ENCODE peak calls at places on chromosomes 13 and 19, in eight cellular contexts. E, D, X, F, R, S, P and L are unnamed samples.

GRCh38 chr13:98900442-98900841 is 77.4 kb downstream of the DOCK9 start:
- DNase-seq in E (no peak), D (no peak), X (no peak), F (peak), R (no peak), S (no peak), P (no peak), L (no peak)

GRCh38 chr13:46905249-46905648 is 8.4 kb upstream of the HTR2A start:
- DNase-seq in E (no peak), D (no peak), X (no peak), F (peak), R (no peak), S (no peak), P (no peak), L (no peak)

GRCh38 chr13:98449273-98449672 is 127.6 kb downstream of the STK24 start:
- DNase-seq in E (no peak), D (no peak), X (no peak), F (no peak), R (no peak), S (no peak), P (no peak), L (no peak)

GRCh38 chr13:31274345-31274870 is 74.6 kb downstream of the B3GLCT start:
- DNase-seq in E (no peak), D (no peak), X (no peak), F (no peak), R (peak), S (no peak), P (peak), L (no peak)

GRCh38 chr19:947707-948533 is 22.1 kb downstream of the ARID3A start:
- DNase-seq in E (no peak), D (no peak), X (no peak), F (no peak), R (no peak), S (no peak), P (peak), L (peak)

GRCh38 chr19:9309974-9310446 is 372 bp upstream of the ZNF699 start:
- DNase-seq in E (no peak), D (no peak), X (peak), F (peak), R (peak), S (no peak), P (peak), L (peak)

GRCh38 chr13:99385940-99386339 is 78.7 kb upstream of the GPR183 start:
- DNase-seq in E (no peak), D (no peak), X (no peak), F (no peak), R (no peak), S (no peak), P (no peak), L (no peak)

GRCh38 chr13:92806215-92806614 is 420.4 kb upstream of the GPC6 start:
- DNase-seq in E (no peak), D (no peak), X (no peak), F (peak), R (no peak), S (no peak), P (no peak), L (no peak)

GRCh38 chr13:49112782-49113525 is 107.2 kb upstream of the MLNR start:
- DNase-seq in E (no peak), D (no peak), X (no peak), F (no peak), R (no peak), S (no peak), P (no peak), L (no peak)

GRCh38 chr13:102267191-102267590 is 134.7 kb downstream of the FGF14 start:
- DNase-seq in E (no peak), D (no peak), X (no peak), F (no peak), R (no peak), S (no peak), P (no peak), L (no peak)

GRCh38 chr19:34432797-34433196 is 4.6 kb downstream of the UBA2 start:
- DNase-seq in E (no peak), D (no peak), X (no peak), F (no peak), R (no peak), S (no peak), P (peak), L (peak)

GRCh38 chr19:29804493-29804892 is 7.3 kb upstream of the CCNE1 start:
- DNase-seq in E (no peak), D (peak), X (no peak), F (no peak), R (no peak), S (no peak), P (no peak), L (no peak)

GRCh38 chr13:27569405-27569804 is 50.9 kb downstream of the LNX2 start:
- DNase-seq in E (no peak), D (no peak), X (no peak), F (no peak), R (no peak), S (no peak), P (no peak), L (no peak)

GRCh38 chr13:99305180-99305965 is 1.8 kb downstream of the GPR183 start:
- DNase-seq in E (no peak), D (no peak), X (no peak), F (no peak), R (no peak), S (no peak), P (no peak), L (no peak)

GRCh38 chr19:18443406-18443805 is 5.5 kb upstream of the ISYNA1 start:
- DNase-seq in E (no peak), D (no peak), X (no peak), F (no peak), R (no peak), S (no peak), P (no peak), L (no peak)

GRCh38 chr19:40556953-40557530 is 19.6 kb upstream of the SHKBP1 start:
- DNase-seq in E (no peak), D (no peak), X (no peak), F (no peak), R (no peak), S (no peak), P (no peak), L (no peak)

GRCh38 chr13:60453490-60453889 is 56.5 kb downstream of the TDRD3 start:
- DNase-seq in E (no peak), D (no peak), X (no peak), F (peak), R (no peak), S (no peak), P (no peak), L (no peak)

GRCh38 chr13:80256352-80256932 is 84.5 kb downstream of the SPRY2 start:
- DNase-seq in E (no peak), D (no peak), X (no peak), F (no peak), R (no peak), S (no peak), P (no peak), L (no peak)

GRCh38 chr13:110317093-110317492 is 10.0 kb downstream of the COL4A2 start:
- DNase-seq in E (no peak), D (no peak), X (no peak), F (no peak), R (no peak), S (no peak), P (no peak), L (no peak)

GRCh38 chr19:30670562-30671513 is 298.7 kb downstream of the ZNF536 start:
- DNase-seq in E (no peak), D (no peak), X (no peak), F (no peak), R (no peak), S (no peak), P (no peak), L (no peak)

GRCh38 chr13:112722433-112723250 is 32.8 kb downstream of the ATP11A start:
- DNase-seq in E (no peak), D (no peak), X (no peak), F (peak), R (peak), S (no peak), P (peak), L (peak)

GRCh38 chr19:45305007-45305406 is 17.7 kb downstream of the CKM start:
- DNase-seq in E (no peak), D (no peak), X (no peak), F (no peak), R (no peak), S (no peak), P (no peak), L (no peak)

GRCh38 chr13:87234981-87235380 is 436.2 kb upstream of the SLITRK5 start:
- DNase-seq in E (no peak), D (no peak), X (no peak), F (peak), R (no peak), S (no peak), P (no peak), L (no peak)

GRCh38 chr19:5536337-5536894 is 31.3 kb downstream of the TINCR start:
- DNase-seq in E (no peak), D (no peak), X (no peak), F (peak), R (peak), S (no peak), P (peak), L (peak)

GRCh38 chr13:39910833-39911232 is 255.4 kb downstream of the COG6 start:
- DNase-seq in E (no peak), D (no peak), X (no peak), F (no peak), R (peak), S (no peak), P (peak), L (no peak)

GRCh38 chr19:42606660-42607351 is 12.1 kb upstream of the CEACAM8 start:
- DNase-seq in E (peak), D (peak), X (no peak), F (peak), R (peak), S (no peak), P (peak), L (peak)

GRCh38 chr19:47253467-47253881 is 2.9 kb upstream of the CCDC9 start:
- DNase-seq in E (no peak), D (no peak), X (no peak), F (peak), R (no peak), S (no peak), P (no peak), L (no peak)

GRCh38 chr13:100588350-100589177 is at the start of gene GGACT:
- DNase-seq in E (peak), D (peak), X (peak), F (peak), R (peak), S (no peak), P (peak), L (peak)

GRCh38 chr19:38004505-38005223 is 97.7 kb downstream of the SIPA1L3 start:
- DNase-seq in E (no peak), D (no peak), X (peak), F (peak), R (peak), S (peak), P (peak), L (peak)

GRCh38 chr13:52707375-52707774 is 32.2 kb downstream of the CNMD start:
- DNase-seq in E (no peak), D (no peak), X (no peak), F (no peak), R (no peak), S (no peak), P (no peak), L (no peak)

GRCh38 chr19:51524661-51525264 is 6.7 kb downstream of the SIGLEC6 start:
- DNase-seq in E (no peak), D (no peak), X (no peak), F (no peak), R (no peak), S (no peak), P (no peak), L (no peak)

GRCh38 chr19:10288662-10289166 is 1.0 kb upstream of the ICAM5 start:
- DNase-seq in E (no peak), D (peak), X (no peak), F (peak), R (peak), S (no peak), P (no peak), L (no peak)

GRCh38 chr13:111974065-111974640 is 92.8 kb upstream of the SOX1 start:
- DNase-seq in E (no peak), D (no peak), X (no peak), F (no peak), R (no peak), S (no peak), P (no peak), L (no peak)